ENCODE peak calls at places on chromosomes 11 and 22, in four cellular contexts. One of them, this sample, is unnamed.

GRCh38 chr11:98657711-98658110 is 363.0 kb upstream of the CNTN5 start:
- DNase-seq in SK-N-SH: no peak
- DNase-seq in GM12878: no peak
- DNase-seq in K562: no peak
- DNase-seq in this sample: no peak

GRCh38 chr11:46216765-46217089 is 60.7 kb upstream of the CREB3L1 start:
- DNase-seq in GM12878: no peak
- DNase-seq in K562: no peak
- DNase-seq in SK-N-SH: no peak
- DNase-seq in this sample: no peak

GRCh38 chr11:10305262-10305963 is 540 bp downstream of the ADM start:
- DNase-seq in GM12878: no peak
- DNase-seq in SK-N-SH: peak; percentile 76
- DNase-seq in K562: peak; percentile 16
- DNase-seq in this sample: peak; percentile 33

GRCh38 chr11:294795-295194 is 4.5 kb downstream of the IFITM5 start:
- DNase-seq in GM12878: no peak
- DNase-seq in SK-N-SH: no peak
- DNase-seq in K562: no peak
- DNase-seq in this sample: no peak

GRCh38 chr11:12028303-12028702 is 19.9 kb upstream of the DKK3 start:
- DNase-seq in GM12878: no peak
- DNase-seq in SK-N-SH: no peak
- DNase-seq in K562: no peak
- DNase-seq in this sample: no peak

GRCh38 chr22:47328550-47329243 is 566.2 kb downstream of the TBC1D22A start:
- DNase-seq in K562: peak; percentile 40
- DNase-seq in SK-N-SH: peak; percentile 34
- DNase-seq in GM12878: no peak
- DNase-seq in this sample: peak; percentile 5

GRCh38 chr11:125956371-125956770 is 10.5 kb downstream of the VSIG10L2 start:
- DNase-seq in GM12878: no peak
- DNase-seq in SK-N-SH: no peak
- DNase-seq in K562: no peak
- DNase-seq in this sample: no peak

GRCh38 chr11:6625832-6626420 is 6.7 kb upstream of the TPP1 start:
- DNase-seq in K562: no peak
- DNase-seq in SK-N-SH: no peak
- DNase-seq in GM12878: no peak
- DNase-seq in this sample: no peak

GRCh38 chr11:111329306-111330204 is 31.2 kb downstream of the POU2AF3 start:
- DNase-seq in GM12878: no peak
- DNase-seq in SK-N-SH: no peak
- DNase-seq in K562: no peak
- DNase-seq in this sample: no peak

GRCh38 chr11:45857834-45858492 is 10.7 kb downstream of the CRY2 start:
- DNase-seq in GM12878: no peak
- DNase-seq in K562: no peak
- DNase-seq in SK-N-SH: peak; percentile 60
- DNase-seq in this sample: no peak

GRCh38 chr11:119207300-119207570 is 1.1 kb downstream of the CBL start:
- DNase-seq in GM12878: no peak
- DNase-seq in K562: no peak
- DNase-seq in SK-N-SH: no peak
- DNase-seq in this sample: no peak

GRCh38 chr11:32870676-32871075 is 21.9 kb upstream of the QSER1 start:
- DNase-seq in K562: peak; percentile 40
- DNase-seq in SK-N-SH: peak; percentile 48
- DNase-seq in GM12878: no peak
- DNase-seq in this sample: no peak

GRCh38 chr11:118883368-118884071 is at the start of gene CXCR5:
- DNase-seq in K562: no peak
- DNase-seq in GM12878: no peak
- DNase-seq in SK-N-SH: no peak
- DNase-seq in this sample: no peak

GRCh38 chr22:37544955-37545702 is 15.2 kb upstream of the CDC42EP1 start:
- DNase-seq in GM12878: no peak
- DNase-seq in SK-N-SH: peak; percentile 56
- DNase-seq in K562: peak; percentile 71
- DNase-seq in this sample: peak; percentile 81

GRCh38 chr11:2249191-2249916 is 21.0 kb downstream of the ASCL2 start:
- DNase-seq in GM12878: no peak
- DNase-seq in SK-N-SH: no peak
- DNase-seq in K562: no peak
- DNase-seq in this sample: no peak

GRCh38 chr11:35167451-35167954 is 28.5 kb downstream of the CD44 start:
- DNase-seq in GM12878: no peak
- DNase-seq in SK-N-SH: no peak
- DNase-seq in K562: no peak
- DNase-seq in this sample: no peak

GRCh38 chr11:76803811-76804600 is 20.9 kb downstream of the TSKU start:
- DNase-seq in GM12878: no peak
- DNase-seq in SK-N-SH: no peak
- DNase-seq in K562: no peak
- DNase-seq in this sample: no peak

GRCh38 chr22:43777204-43777671 is 34.9 kb downstream of the EFCAB6 start:
- DNase-seq in GM12878: no peak
- DNase-seq in SK-N-SH: no peak
- DNase-seq in K562: peak; percentile 1
- DNase-seq in this sample: no peak

GRCh38 chr11:132962026-132962425 is 570.3 kb downstream of the OPCML start:
- DNase-seq in SK-N-SH: peak; percentile 44
- DNase-seq in GM12878: no peak
- DNase-seq in K562: no peak
- DNase-seq in this sample: no peak

GRCh38 chr11:77705195-77705876 is 67.7 kb upstream of the CLNS1A start:
- DNase-seq in K562: peak; percentile 75
- DNase-seq in SK-N-SH: no peak
- DNase-seq in GM12878: no peak
- DNase-seq in this sample: peak; percentile 71

GRCh38 chr11:1889527-1889930 is 2.2 kb downstream of the PRR33 start:
- DNase-seq in K562: no peak
- DNase-seq in GM12878: no peak
- DNase-seq in SK-N-SH: peak; percentile 24
- DNase-seq in this sample: no peak

GRCh38 chr11:32101791-32102190 is 10.9 kb downstream of the RCN1 start:
- DNase-seq in K562: no peak
- DNase-seq in GM12878: no peak
- DNase-seq in SK-N-SH: no peak
- DNase-seq in this sample: no peak

GRCh38 chr11:64638017-64638664 is 47.1 kb downstream of the SLC22A12 start:
- DNase-seq in SK-N-SH: peak; percentile 95
- DNase-seq in GM12878: no peak
- DNase-seq in K562: no peak
- DNase-seq in this sample: no peak

GRCh38 chr11:66220566-66220935 is 47.9 kb upstream of the RAB1B start:
- DNase-seq in SK-N-SH: no peak
- DNase-seq in K562: no peak
- DNase-seq in GM12878: no peak
- DNase-seq in this sample: no peak

GRCh38 chr11:26247340-26247739 is 84.6 kb upstream of the ANO3 start:
- DNase-seq in GM12878: no peak
- DNase-seq in SK-N-SH: peak; percentile 45
- DNase-seq in K562: no peak
- DNase-seq in this sample: no peak

GRCh38 chr11:1933416-1934325 is 13.5 kb upstream of the MRPL23 start:
- DNase-seq in SK-N-SH: no peak
- DNase-seq in K562: no peak
- DNase-seq in GM12878: no peak
- DNase-seq in this sample: no peak

GRCh38 chr11:35141538-35141937 is 2.6 kb downstream of the CD44 start:
- DNase-seq in GM12878: no peak
- DNase-seq in SK-N-SH: no peak
- DNase-seq in K562: no peak
- DNase-seq in this sample: no peak

GRCh38 chr22:28711341-28711740 is 30.3 kb downstream of the CHEK2 start:
- DNase-seq in SK-N-SH: no peak
- DNase-seq in GM12878: no peak
- DNase-seq in K562: no peak
- DNase-seq in this sample: no peak

GRCh38 chr22:42430486-42431125 is 1.6 kb downstream of the NFAM1 start:
- DNase-seq in K562: no peak
- DNase-seq in GM12878: no peak
- DNase-seq in SK-N-SH: no peak
- DNase-seq in this sample: no peak

GRCh38 chr22:36252754-36253522 is at the start of gene APOL1:
- DNase-seq in GM12878: peak; percentile 62
- DNase-seq in K562: peak; percentile 75
- DNase-seq in SK-N-SH: no peak
- DNase-seq in this sample: peak; percentile 63

GRCh38 chr11:77081381-77081851 is 14.6 kb downstream of the CAPN5 start:
- DNase-seq in SK-N-SH: peak; percentile 57
- DNase-seq in GM12878: no peak
- DNase-seq in K562: no peak
- DNase-seq in this sample: no peak

GRCh38 chr11:63762662-63763505 is 5.7 kb downstream of the ZFTA start:
- DNase-seq in SK-N-SH: peak; percentile 47
- DNase-seq in GM12878: no peak
- DNase-seq in K562: no peak
- DNase-seq in this sample: no peak

GRCh38 chr22:37303821-37304274 is 21.5 kb downstream of the CYTH4 start:
- DNase-seq in K562: peak; percentile 60
- DNase-seq in SK-N-SH: no peak
- DNase-seq in GM12878: no peak
- DNase-seq in this sample: peak; percentile 32

GRCh38 chr11:119317592-119318239 is 786 bp upstream of the MCAM start:
- DNase-seq in K562: no peak
- DNase-seq in GM12878: no peak
- DNase-seq in SK-N-SH: peak; percentile 16
- DNase-seq in this sample: no peak

GRCh38 chr22:44181033-44181911 is 547 bp downstream of the PARVG start:
- DNase-seq in K562: no peak
- DNase-seq in SK-N-SH: no peak
- DNase-seq in GM12878: no peak
- DNase-seq in this sample: no peak

GRCh38 chr11:2750601-2751522 is 51.1 kb upstream of the KCNQ1OT1 start:
- DNase-seq in K562: peak; percentile 50
- DNase-seq in SK-N-SH: peak; percentile 72
- DNase-seq in GM12878: no peak
- DNase-seq in this sample: no peak

GRCh38 chr22:19046719-19047609 is 75.2 kb downstream of the DGCR2 start:
- DNase-seq in SK-N-SH: no peak
- DNase-seq in K562: no peak
- DNase-seq in GM12878: no peak
- DNase-seq in this sample: no peak

GRCh38 chr11:2420502-2421225 is 20.1 kb downstream of the TSSC4 start:
- DNase-seq in SK-N-SH: peak; percentile 99
- DNase-seq in GM12878: no peak
- DNase-seq in K562: peak; percentile 82
- DNase-seq in this sample: peak; percentile 56

GRCh38 chr22:38843716-38844660 is at the start of gene NPTXR:
- DNase-seq in GM12878: no peak
- DNase-seq in SK-N-SH: peak; percentile 90
- DNase-seq in K562: peak; percentile 63
- DNase-seq in this sample: peak; percentile 30
- TF ChIP-seq YY1 in GM12878: no peak
- TF ChIP-seq YY1 in SK-N-SH: no peak
- TF ChIP-seq YY1 in K562: no peak
- TF ChIP-seq YY1 in this sample: peak; percentile 20

GRCh38 chr11:20634781-20635180 is 34.6 kb upstream of the NELL1 start:
- DNase-seq in GM12878: no peak
- DNase-seq in K562: no peak
- DNase-seq in SK-N-SH: no peak
- DNase-seq in this sample: no peak
- TF ChIP-seq SMC3 in GM12878: no peak
- TF ChIP-seq SMC3 in K562: no peak
- TF ChIP-seq SMC3 in SK-N-SH: no peak
- TF ChIP-seq SMC3 in this sample: no peak

DNA sequence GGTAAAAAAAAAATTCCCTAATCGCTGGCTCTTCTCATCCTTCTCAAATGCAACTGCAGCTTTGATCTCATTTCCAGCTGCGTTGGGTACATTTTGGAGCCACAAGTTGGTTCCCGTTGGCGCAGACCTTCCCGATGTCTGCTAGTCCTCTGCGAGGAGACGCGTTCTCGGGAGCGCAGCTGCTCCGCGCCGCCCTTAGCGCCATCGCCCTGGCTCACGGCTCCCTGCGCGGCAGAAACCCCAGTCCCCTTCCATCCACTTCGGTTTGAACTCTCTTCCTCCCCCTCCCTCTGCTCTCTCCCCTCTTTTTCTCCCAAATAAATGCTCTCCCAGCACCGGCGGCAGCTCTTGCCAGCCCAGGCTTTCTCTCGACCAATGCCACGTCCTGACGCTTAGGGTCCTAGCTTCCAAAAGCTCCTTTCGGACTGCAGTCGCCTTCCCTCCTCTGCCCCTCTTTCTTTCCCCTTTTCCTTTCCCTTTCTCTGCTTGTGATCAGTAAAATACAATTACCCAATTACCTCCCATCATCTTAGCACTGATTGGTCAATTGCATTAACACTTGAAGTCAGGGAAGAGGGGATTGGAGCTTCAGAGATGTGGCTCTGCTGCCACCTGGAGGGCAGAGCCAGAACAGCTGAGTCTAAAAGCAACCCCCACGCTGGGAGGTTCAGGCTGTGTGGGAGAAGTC is 1165.7 kb downstream of the LRRC4C start:
- DNase-seq in GM12878: peak; percentile 30
- DNase-seq in K562: peak; percentile 38
- DNase-seq in SK-N-SH: peak; percentile 82
- DNase-seq in this sample: peak; percentile 61
- TF ChIP-seq YY1 in GM12878: peak; percentile 34
- TF ChIP-seq YY1 in K562: no peak
- TF ChIP-seq YY1 in SK-N-SH: no peak
- TF ChIP-seq YY1 in this sample: no peak

GRCh38 chr11:91947215-91947614 is 277.4 kb upstream of the FAT3 start:
- DNase-seq in K562: peak; percentile 1
- DNase-seq in GM12878: no peak
- DNase-seq in SK-N-SH: no peak
- DNase-seq in this sample: no peak
- TF ChIP-seq SMC3 in K562: no peak
- TF ChIP-seq SMC3 in GM12878: no peak
- TF ChIP-seq SMC3 in SK-N-SH: no peak
- TF ChIP-seq SMC3 in this sample: no peak

GRCh38 chr11:30789270-30789669 is 203.1 kb upstream of the MPPED2 start:
- DNase-seq in K562: no peak
- DNase-seq in GM12878: no peak
- DNase-seq in SK-N-SH: no peak
- DNase-seq in this sample: no peak
- TF ChIP-seq YY1 in K562: no peak
- TF ChIP-seq YY1 in GM12878: no peak
- TF ChIP-seq YY1 in SK-N-SH: no peak
- TF ChIP-seq YY1 in this sample: no peak